ENCODE peak calls at places on chromosomes 16 and 17, in ten cellular contexts. R is keratinocyte; S is transverse colon; E is HEK293T; H is CD8-positive, alpha-beta T cell; Q is iris pigment epithelial cell; Z is ACHN; N is A549; X is T-helper 22 cell; O is HS-5. F is an unnamed sample.

GRCh38 chr16:89190150-89190958 is 10.0 kb downstream of the SLC22A31 start:
- DNase-seq in R (no peak), S (no peak), E (no peak), H (no peak), Q (no peak), Z (no peak), N (no peak), X (no peak), O (no peak), F (no peak)

GRCh38 chr16:89187337-89188063 is 12.8 kb downstream of the SLC22A31 start:
- DNase-seq in R (no peak), S (no peak), E (no peak), H (no peak), Q (no peak), Z (peak; percentile 34), N (peak; percentile 56), X (no peak), O (no peak), F (no peak)

GRCh38 chr17:48100591-48101011 is 677 bp downstream of the CBX1 start:
- DNase-seq in R (no peak), S (peak; percentile 54), E (peak; percentile 60), H (no peak), Q (peak; percentile 55), Z (peak; percentile 62), N (peak; percentile 79), X (no peak), O (peak; percentile 66), F (no peak)

GRCh38 chr17:69729937-69730336 is 315.4 kb downstream of the MAP2K6 start:
- DNase-seq in R (peak; percentile 32), S (no peak), E (no peak), H (no peak), Q (peak; percentile 93), Z (no peak), N (no peak), X (no peak), O (peak; percentile 37), F (no peak)

GRCh38 chr16:49179714-49180330 is 101.8 kb downstream of the CBLN1 start:
- DNase-seq in R (no peak), S (peak; percentile 78), E (no peak), H (no peak), Q (no peak), Z (no peak), N (no peak), X (no peak), O (no peak), F (no peak)

GRCh38 chr17:80499536-80499935 is 23.1 kb upstream of the NPTX1 start:
- DNase-seq in R (no peak), S (no peak), E (no peak), H (no peak), Q (no peak), Z (no peak), N (no peak), X (no peak), O (no peak), F (no peak)

GRCh38 chr17:82160081-82160480 is 52.6 kb downstream of the CCDC57 start:
- DNase-seq in R (peak; percentile 52), S (no peak), E (no peak), H (no peak), Q (peak; percentile 61), Z (no peak), N (no peak), X (no peak), O (no peak), F (no peak)

GRCh38 chr17:66386789-66387351 is 84.5 kb downstream of the PRKCA start:
- DNase-seq in R (no peak), S (no peak), E (no peak), H (no peak), Q (peak; percentile 67), Z (no peak), N (peak; percentile 25), X (no peak), O (no peak), F (no peak)

GRCh38 chr16:57464523-57464922 is 2.0 kb downstream of the POLR2C start:
- DNase-seq in R (no peak), S (no peak), E (no peak), H (no peak), Q (no peak), Z (no peak), N (no peak), X (no peak), O (no peak), F (no peak)

GRCh38 chr17:76540381-76541300 is 797 bp downstream of the PRCD start:
- DNase-seq in R (no peak), S (peak; percentile 91), E (peak; percentile 97), H (no peak), Q (peak; percentile 98), Z (peak; percentile 98), N (peak; percentile 94), X (no peak), O (no peak), F (peak; percentile 81)

GRCh38 chr17:10114931-10115535 is 83.4 kb downstream of the GAS7 start:
- DNase-seq in R (no peak), S (peak; percentile 84), E (no peak), H (peak; percentile 66), Q (peak; percentile 96), Z (no peak), N (peak; percentile 57), X (peak; percentile 63), O (peak; percentile 70), F (peak; percentile 92)

GRCh38 chr16:83247767-83248372 is 559.9 kb upstream of the HSBP1 start:
- DNase-seq in R (no peak), S (no peak), E (no peak), H (no peak), Q (no peak), Z (no peak), N (no peak), X (no peak), O (no peak), F (no peak)

GRCh38 chr16:5143761-5144620 is 46.4 kb upstream of the EEF2KMT start:
- DNase-seq in R (no peak), S (no peak), E (no peak), H (no peak), Q (no peak), Z (no peak), N (peak; percentile 17), X (no peak), O (no peak), F (no peak)

GRCh38 chr16:50520451-50521245 is 27.5 kb upstream of the NKD1 start:
- DNase-seq in R (no peak), S (no peak), E (no peak), H (no peak), Q (no peak), Z (no peak), N (no peak), X (no peak), O (no peak), F (no peak)

F was measured in retinal pigment epithelial cell.